ENCODE peak calls at places on chromosome 18, in four cellular contexts. B is fibroblast of the aortic adventitia, H is lower leg skin, M is IMR-90. T is an unnamed sample.

GRCh38 chr18:36772339-36772738 is 56.5 kb downstream of the TPGS2 start:
- DNase-seq in B (no peak), H (no peak), M (peak; percentile 48), T (no peak)

GRCh38 chr18:10661333-10661732 is 135.5 kb downstream of the NAPG start:
- DNase-seq in M (peak; percentile 30), B (peak; percentile 66), H (no peak), T (no peak)

GRCh38 chr18:75293591-75293990 is 83.0 kb downstream of the TSHZ1 start:
- DNase-seq in H (no peak), B (no peak), M (peak; percentile 26), T (no peak)

GRCh38 chr18:4017479-4017878 is 437.6 kb downstream of the DLGAP1 start:
- DNase-seq in M (peak; percentile 2), B (no peak), H (no peak), T (no peak)

GRCh38 chr18:6546229-6546628 is 131.5 kb upstream of the L3MBTL4 start:
- DNase-seq in B (peak; percentile 12), H (no peak), M (no peak), T (no peak)

GRCh38 chr18:427005-427404 is 73.5 kb downstream of the COLEC12 start:
- DNase-seq in M (peak; percentile 82), B (peak; percentile 92), H (no peak), T (no peak)

GRCh38 chr18:8696749-8697211 is 8.6 kb upstream of the MTCL1 start:
- DNase-seq in B (peak; percentile 75), M (peak; percentile 48), H (peak; percentile 96), T (peak; percentile 68)

GRCh38 chr18:23138470-23138869 is 3.2 kb downstream of the CABLES1 start:
- DNase-seq in H (no peak), B (no peak), M (no peak), T (no peak)

GRCh38 chr18:48222118-48222517 is 187.1 kb downstream of the ZBTB7C start:
- DNase-seq in M (no peak), H (no peak), B (peak; percentile 27), T (no peak)

GRCh38 chr18:45168883-45169585 is 446.2 kb upstream of the SLC14A2 start:
- DNase-seq in H (no peak), M (peak; percentile 73), B (peak; percentile 96), T (no peak)

GRCh38 chr18:56747032-56747658 is 96.0 kb downstream of the WDR7 start:
- DNase-seq in H (no peak), B (no peak), M (no peak), T (no peak)

GRCh38 chr18:78904179-78904531 is 75.5 kb upstream of the SALL3 start:
- DNase-seq in H (no peak), B (no peak), M (no peak), T (no peak)

GRCh38 chr18:48983793-48984437 is 33.1 kb upstream of the SMAD7 start:
- DNase-seq in B (peak; percentile 46), H (no peak), M (peak; percentile 18), T (no peak)

GRCh38 chr18:70419526-70419925 is 130.7 kb downstream of the SOCS6 start:
- DNase-seq in B (peak; percentile 88), H (no peak), M (peak; percentile 77), T (no peak)

GRCh38 chr18:36692909-36693308 is 135.9 kb downstream of the TPGS2 start:
- DNase-seq in M (peak; percentile 86), B (peak; percentile 30), H (no peak), T (no peak)

GRCh38 chr18:11163668-11164067 is 14.3 kb upstream of the PIEZO2 start:
- DNase-seq in B (no peak), H (no peak), M (peak; percentile 36), T (no peak)

GRCh38 chr18:11119962-11120361 is 29.4 kb downstream of the PIEZO2 start:
- DNase-seq in M (no peak), H (no peak), B (peak; percentile 26), T (no peak)

GRCh38 chr18:907171-907879 is 2.7 kb downstream of the ADCYAP1 start:
- DNase-seq in H (peak; percentile 82), M (no peak), B (no peak), T (no peak)

GRCh38 chr18:42183746-42184145 is 228.7 kb downstream of the PIK3C3 start:
- DNase-seq in M (peak; percentile 61), B (peak; percentile 71), H (no peak), T (no peak)

GRCh38 chr18:52452427-52452826 is 112.4 kb downstream of the DCC start:
- DNase-seq in H (no peak), B (no peak), M (no peak), T (no peak)

GRCh38 chr18:51030537-51031258 is 685 bp downstream of the SMAD4 start:
- DNase-seq in M (peak; percentile 26), B (peak; percentile 22), H (peak; percentile 95), T (peak; percentile 68)

GRCh38 chr18:49971462-49971861 is 158.1 kb upstream of the ACAA2 start:
- DNase-seq in B (no peak), H (no peak), M (no peak), T (no peak)

GRCh38 chr18:3012306-3012919 is 531 bp downstream of the LPIN2 start:
- DNase-seq in H (peak; percentile 91), B (no peak), M (peak; percentile 20), T (peak; percentile 62)

GRCh38 chr18:30658306-30658705 is 384.2 kb downstream of the DSC3 start:
- DNase-seq in B (no peak), M (no peak), H (no peak), T (no peak)

GRCh38 chr18:78543201-78543725 is 436.4 kb upstream of the SALL3 start:
- DNase-seq in B (no peak), M (no peak), H (peak; percentile 63), T (no peak)

DNA sequence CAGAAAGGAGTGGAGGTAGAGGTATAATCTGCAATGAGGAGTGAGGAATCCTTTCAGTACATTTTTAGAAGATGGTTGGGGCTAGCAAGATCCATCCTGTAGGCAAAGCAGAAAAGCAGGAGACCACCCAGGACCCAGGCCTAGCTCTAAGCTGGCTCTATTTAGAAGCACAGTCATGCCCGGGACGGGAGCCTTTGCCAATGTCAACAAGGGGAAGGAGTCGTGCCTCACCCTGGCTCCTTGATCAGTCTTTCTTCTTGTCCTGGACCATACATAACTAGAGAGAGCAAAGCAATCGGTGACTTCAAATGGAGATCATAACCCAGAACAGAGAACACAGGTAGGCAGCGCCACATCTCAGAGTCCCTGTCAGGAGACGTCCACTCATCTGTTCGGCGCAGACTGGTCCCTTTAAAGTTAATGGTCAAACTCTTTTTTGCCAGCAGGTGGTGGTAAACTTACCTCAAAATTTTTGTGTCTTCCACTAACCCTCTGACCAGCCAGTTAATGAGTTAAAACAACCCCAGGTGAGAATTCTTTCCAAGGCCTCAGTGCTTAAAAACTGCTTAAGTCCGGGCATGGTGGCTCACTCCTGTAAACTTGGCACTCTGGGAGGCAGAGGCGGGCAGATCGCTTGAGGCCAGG is 8.0 kb downstream of the MC5R start:
- DNase-seq in B (no peak), M (no peak), H (no peak), T (no peak)
- TF ChIP-seq CTCF in B (no peak), M (no peak), H (no peak), T (no peak)

GRCh38 chr18:27750014-27750413 is 426.9 kb downstream of the CDH2 start:
- DNase-seq in M (peak; percentile 28), B (peak; percentile 73), H (no peak), T (no peak)
- TF ChIP-seq CTCF in M (peak; percentile 41), B (peak; percentile 79), H (no peak), T (no peak)

GRCh38 chr18:46320297-46320696 is 216.1 kb downstream of the HAUS1 start:
- DNase-seq in B (no peak), H (no peak), M (no peak), T (no peak)
- TF ChIP-seq CTCF in B (no peak), H (no peak), M (no peak), T (no peak)

GRCh38 chr18:63515279-63515678 is 26.9 kb upstream of the SERPINB12 start:
- DNase-seq in H (no peak), M (no peak), B (no peak), T (no peak)
- TF ChIP-seq CTCF in H (no peak), M (no peak), B (peak; percentile 36), T (no peak)

GRCh38 chr18:12455511-12455910 is 47.8 kb downstream of the PRELID3A start:
- DNase-seq in H (no peak), M (peak; percentile 79), B (no peak), T (no peak)
- TF ChIP-seq CTCF in H (no peak), M (no peak), B (no peak), T (no peak)

T was measured in natural killer cell.